ENCODE peak calls at places on chromosomes 4 and X, in four cellular contexts. A, B, X and M are unnamed samples.

GRCh38 chr4:185833055-185833598 is 21.1 kb upstream of the SORBS2 start:
- DNase-seq in A (no peak), B (peak), X (no peak), M (no peak)

GRCh38 chr4:80711956-80712355 is 318.6 kb upstream of the BMP3 start:
- DNase-seq in A (no peak), B (no peak), X (no peak), M (peak)

GRCh38 chr4:107718351-107718965 is 1.6 kb downstream of the PAPSS1 start:
- DNase-seq in A (no peak), B (no peak), X (peak), M (no peak)

GRCh38 chr4:53786632-53787031 is 195.3 kb upstream of the LNX1 start:
- DNase-seq in A (no peak), B (no peak), X (peak), M (no peak)

GRCh38 chr4:56183344-56183959 is 203.8 kb downstream of the AASDH start:
- DNase-seq in A (peak), B (peak), X (peak), M (no peak)

GRCh38 chr4:76658231-76659102 is 223.4 kb downstream of the SHROOM3 start:
- DNase-seq in A (no peak), B (no peak), X (peak), M (peak)

GRCh38 chr4:21697583-21697982 is 251.0 kb downstream of the KCNIP4 start:
- DNase-seq in A (peak), B (peak), X (peak), M (no peak)

GRCh38 chr4:48578132-48578964 is 88.3 kb downstream of the ZAR1 start:
- DNase-seq in A (peak), B (peak), X (peak), M (peak)

GRCh38 chr4:181958435-181958834 is 284.8 kb upstream of the TENM3 start:
- DNase-seq in A (no peak), B (no peak), X (no peak), M (no peak)

GRCh38 chr4:181956502-181956901 is 286.7 kb upstream of the TENM3 start:
- DNase-seq in A (no peak), B (no peak), X (no peak), M (no peak)

GRCh38 chr4:181959121-181959520 is 284.1 kb upstream of the TENM3 start:
- DNase-seq in A (no peak), B (peak), X (peak), M (peak)

GRCh38 chr4:181960384-181960783 is 282.8 kb upstream of the TENM3 start:
- DNase-seq in A (no peak), B (no peak), X (no peak), M (no peak)

GRCh38 chr4:181957088-181957487 is 286.1 kb upstream of the TENM3 start:
- DNase-seq in A (no peak), B (peak), X (peak), M (peak)
- H3K18ac ChIP-seq in A (no peak), B (no peak), X (no peak), M (no peak)

GRCh38 chrX:40084471-40084870 is 13.3 kb downstream of the BCOR start:
- DNase-seq in A (peak), B (no peak), X (no peak), M (no peak)

GRCh38 chrX:40082447-40083119 is 15.2 kb downstream of the BCOR start:
- DNase-seq in A (no peak), B (no peak), X (no peak), M (no peak)

GRCh38 chrX:40083979-40084359 is 13.8 kb downstream of the BCOR start:
- DNase-seq in A (no peak), B (no peak), X (no peak), M (no peak)

GRCh38 chrX:40081679-40082068 is 16.1 kb downstream of the BCOR start:
- DNase-seq in A (no peak), B (no peak), X (no peak), M (no peak)

DNA sequence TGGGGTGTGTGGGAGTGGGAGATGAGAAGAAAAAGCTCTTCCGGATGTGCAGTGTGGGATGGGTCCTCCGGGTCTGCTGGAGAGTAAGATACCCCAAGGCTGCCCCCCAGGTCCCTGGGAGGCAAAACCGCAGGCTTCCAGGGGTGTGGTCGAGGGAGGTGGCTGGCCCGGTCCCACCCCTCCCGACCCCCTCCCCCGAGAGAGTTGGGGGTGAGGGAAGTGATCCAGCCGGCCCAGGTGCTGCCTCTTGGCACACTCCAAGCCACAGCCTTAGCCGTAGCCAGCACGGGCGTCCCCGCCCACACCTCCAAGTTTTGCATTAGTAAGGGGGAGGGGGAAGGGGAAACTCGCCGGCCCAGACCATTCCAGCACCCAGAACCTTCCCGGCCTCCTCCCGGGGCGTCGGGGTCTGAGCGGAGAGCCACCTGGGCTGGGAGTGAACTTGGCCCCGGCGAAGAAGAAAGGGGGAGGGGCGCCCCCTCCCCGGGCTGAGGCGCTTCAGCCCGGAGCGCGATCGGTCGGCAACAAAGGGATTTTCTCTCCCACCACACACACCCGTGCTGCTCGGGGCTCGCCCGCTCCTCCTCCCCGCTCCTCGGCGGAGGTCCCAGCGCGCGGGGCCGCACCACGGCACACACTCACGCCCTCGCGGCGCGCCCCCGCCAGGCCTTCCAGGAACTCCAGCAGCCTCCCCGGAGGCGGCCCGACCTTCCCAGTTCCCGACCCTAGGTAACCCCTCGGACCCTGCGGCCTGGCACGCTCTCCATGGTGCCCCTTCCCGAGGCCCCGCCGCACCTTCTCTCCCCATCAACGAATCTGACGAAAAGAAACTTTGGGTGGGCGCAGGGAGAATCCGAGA is 14.4 kb downstream of the BCOR start:
- DNase-seq in A (peak), B (no peak), X (no peak), M (no peak)
- H3K18ac ChIP-seq in A (no peak), B (peak), X (peak), M (peak)

GRCh38 chrX:109826954-109827708 is 94.1 kb upstream of the ACSL4 start:
- DNase-seq in A (no peak), B (peak), X (peak), M (peak)
- H3K18ac ChIP-seq in A (no peak), B (no peak), X (peak), M (no peak)

DNA sequence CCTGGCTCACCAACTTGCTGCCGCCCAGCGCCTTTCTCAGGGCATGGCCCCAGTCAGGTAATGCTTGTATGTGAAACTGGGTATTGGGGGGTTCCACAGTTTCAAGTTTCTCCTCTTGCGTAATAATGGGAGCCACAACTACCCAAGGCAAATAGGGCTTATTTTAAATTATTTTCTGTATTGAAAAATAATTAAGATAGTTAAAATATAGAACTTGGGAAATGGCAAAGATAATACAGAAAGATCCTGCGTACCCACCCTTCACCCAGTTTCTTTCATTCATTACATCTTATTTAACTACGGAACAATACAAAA is 287 bp upstream of the QRFPR start:
- DNase-seq in A (no peak), B (no peak), X (no peak), M (no peak)
- H3K18ac ChIP-seq in A (peak), B (no peak), X (no peak), M (no peak)

DNA sequence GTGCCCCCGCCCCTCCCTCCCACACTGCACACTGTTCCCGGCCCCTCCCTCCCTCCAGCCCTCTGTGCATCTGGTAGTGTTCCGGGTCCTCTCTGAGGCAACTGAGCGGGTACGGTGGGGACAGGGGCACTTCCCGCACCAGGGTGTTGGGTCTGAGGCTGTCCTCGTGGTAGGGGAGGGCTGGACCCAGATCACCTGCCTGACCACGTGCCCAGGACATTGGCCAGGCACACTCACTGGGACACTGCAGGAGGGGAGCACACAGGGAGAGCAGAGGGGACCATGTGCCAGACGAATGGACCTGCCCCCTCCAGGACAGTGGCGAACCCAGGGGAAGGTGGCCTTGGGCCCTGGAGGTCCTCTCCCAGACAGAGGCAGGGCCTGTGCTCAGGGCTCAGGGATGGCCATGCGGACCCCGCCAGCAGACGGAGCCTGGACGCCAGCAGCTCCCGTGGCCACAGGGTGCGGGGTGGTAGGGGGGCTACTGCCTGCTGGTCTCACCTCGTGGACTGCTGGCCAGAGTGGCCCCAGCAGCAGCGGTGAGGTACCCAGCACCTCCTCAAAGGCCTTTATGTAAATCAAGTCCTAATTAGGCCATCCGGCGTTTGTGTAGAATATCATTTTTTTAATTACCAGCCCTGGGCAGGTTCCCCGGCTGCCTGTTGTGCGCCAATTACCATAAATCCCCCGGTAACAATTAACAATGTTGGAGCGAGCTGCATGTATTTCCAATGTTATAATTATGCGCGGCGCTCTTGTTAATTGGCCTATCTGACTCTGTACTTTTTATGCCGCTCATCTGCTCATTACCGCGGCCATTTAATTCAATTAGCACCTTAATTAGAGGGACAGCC is 106.9 kb downstream of the FAM53A start:
- DNase-seq in A (no peak), B (no peak), X (no peak), M (no peak)
- H3K18ac ChIP-seq in A (no peak), B (no peak), X (no peak), M (no peak)

GRCh38 chr4:141241986-141242385 is 21.3 kb downstream of the ZNF330 start:
- DNase-seq in A (no peak), B (no peak), X (no peak), M (no peak)
- H3K18ac ChIP-seq in A (no peak), B (no peak), X (no peak), M (no peak)

GRCh38 chrX:72268601-72269365 is 8.3 kb downstream of the RPS4X start:
- DNase-seq in A (no peak), B (no peak), X (peak), M (no peak)
- H3K18ac ChIP-seq in A (no peak), B (no peak), X (no peak), M (no peak)

DNA sequence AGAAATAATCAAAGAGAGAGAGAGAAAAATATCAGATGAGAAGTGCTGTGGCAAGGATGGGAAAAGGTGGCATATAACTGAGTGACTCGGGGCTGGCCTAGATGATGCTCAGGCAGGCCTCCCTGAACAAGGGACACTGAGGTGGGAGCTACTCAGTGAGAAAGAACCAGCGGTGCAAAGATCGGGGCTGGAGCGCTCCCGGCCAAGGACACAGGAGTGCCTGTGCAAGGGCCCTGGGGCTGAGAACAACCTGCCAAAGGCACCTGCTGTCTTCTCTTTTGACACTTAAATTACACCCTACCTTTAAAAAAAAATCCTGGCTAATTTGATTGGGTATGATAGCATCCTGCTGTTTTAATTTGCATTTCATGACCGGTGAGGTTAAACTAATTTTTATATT is 77.7 kb upstream of the C4orf50 start:
- DNase-seq in A (no peak), B (no peak), X (no peak), M (no peak)
- H3K18ac ChIP-seq in A (no peak), B (no peak), X (no peak), M (no peak)

GRCh38 chrX:80485543-80485942 is 65.3 kb downstream of the TENT5D start:
- DNase-seq in A (no peak), B (no peak), X (no peak), M (no peak)
- H3K18ac ChIP-seq in A (no peak), B (no peak), X (no peak), M (no peak)

DNA sequence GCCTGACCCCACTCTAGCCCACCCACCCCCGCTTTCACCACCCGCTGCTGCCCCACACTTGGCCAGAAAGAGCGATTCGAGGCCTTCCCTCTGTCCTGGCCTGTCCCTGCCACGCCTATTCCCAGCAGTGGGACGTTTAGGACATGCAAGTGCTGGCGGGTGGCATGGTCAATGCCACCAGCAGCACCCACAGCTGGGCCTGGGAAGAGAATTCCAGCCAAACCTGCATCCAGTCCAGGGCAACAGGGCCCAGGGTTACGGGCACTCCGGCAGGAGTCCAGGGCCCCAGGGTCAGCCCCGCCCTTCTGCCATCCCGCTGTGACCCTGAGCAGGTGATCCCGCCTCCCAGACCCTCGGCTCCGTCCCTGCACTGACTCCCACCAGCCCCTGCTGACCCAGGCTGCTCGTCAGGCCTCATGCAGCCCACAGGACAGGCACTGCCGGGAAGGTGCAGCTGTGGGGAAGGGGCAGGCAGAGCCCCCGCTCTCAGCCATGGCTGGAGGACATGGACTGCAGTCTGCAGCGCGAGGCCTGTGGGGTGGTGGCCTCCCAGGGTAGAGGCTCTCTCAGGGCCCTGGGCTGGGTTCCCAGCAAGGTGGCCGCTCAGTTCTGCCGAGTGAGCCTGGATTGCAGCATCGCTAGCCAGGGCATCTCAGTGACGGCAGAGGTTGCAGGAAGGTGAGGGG is 6.8 kb upstream of the HTRA3 start:
- DNase-seq in A (no peak), B (no peak), X (no peak), M (peak)
- H3K18ac ChIP-seq in A (no peak), B (no peak), X (peak), M (peak)